ENCODE peak calls at places on chromosomes 7 and 10, in seven cellular contexts. K, I, P, L, O, W and Q are unnamed samples.

GRCh38 chr10:61452229-61452651 is 941 bp downstream of the TMEM26 start:
- DNase-seq in K (no peak), I (peak; percentile 15), P (no peak), L (no peak), O (no peak), W (no peak), Q (no peak)

GRCh38 chr7:80884511-80885195 is 34.2 kb downstream of the SEMA3C start:
- DNase-seq in K (no peak), I (no peak), P (no peak), L (no peak), O (no peak), W (no peak), Q (no peak)

GRCh38 chr10:76393875-76394706 is 962.7 kb downstream of the LRMDA start:
- DNase-seq in K (no peak), I (no peak), P (no peak), L (no peak), O (no peak), W (no peak), Q (no peak)

GRCh38 chr7:3683886-3684539 is 383.0 kb downstream of the SDK1 start:
- DNase-seq in K (no peak), I (peak; percentile 69), P (no peak), L (no peak), O (no peak), W (no peak), Q (no peak)

GRCh38 chr7:128155100-128155763 is 85.8 kb upstream of the LEP start:
- DNase-seq in K (no peak), I (peak; percentile 45), P (no peak), L (no peak), O (no peak), W (no peak), Q (no peak)

GRCh38 chr7:132783824-132784223 is 207.6 kb upstream of the PLXNA4 start:
- DNase-seq in K (no peak), I (no peak), P (no peak), L (no peak), O (no peak), W (no peak), Q (no peak)

GRCh38 chr7:35749548-35749947 is 51.3 kb upstream of the SEPTIN7 start:
- DNase-seq in K (no peak), I (no peak), P (no peak), L (no peak), O (no peak), W (no peak), Q (no peak)

GRCh38 chr7:142384508-142384922 is 126.7 kb upstream of the PRSS58 start:
- DNase-seq in K (no peak), I (no peak), P (no peak), L (peak; percentile 68), O (no peak), W (no peak), Q (peak; percentile 17)

GRCh38 chr7:151437163-151437553 is 2.8 kb downstream of the CRYGN start:
- DNase-seq in K (no peak), I (no peak), P (no peak), L (no peak), O (no peak), W (no peak), Q (no peak)

GRCh38 chr10:12848439-12849173 is 152.9 kb downstream of the CCDC3 start:
- DNase-seq in K (no peak), I (no peak), P (no peak), L (no peak), O (no peak), W (no peak), Q (no peak)